ENCODE peak calls at places on chromosomes 1 and 21, in seven cellular contexts. T is Panc1, M is HCT116, F is SK-N-SH, V is GM23338, B is K562, K is GM12878. N is an unnamed sample.

GRCh38 chr1:105793541-105794146 is 1262.8 kb upstream of the PRMT6 start:
- DNase-seq in K (no peak), T (peak), B (peak), M (no peak), F (peak), V (peak), N (peak)

GRCh38 chr1:156310962-156311361 is 11.9 kb upstream of the VHLL start:
- DNase-seq in M (no peak), K (no peak), F (no peak), V (no peak), T (no peak), B (no peak), N (peak)

GRCh38 chr1:98985687-98986086 is 19.0 kb downstream of the PLPPR5 start:
- DNase-seq in M (no peak), F (no peak), B (no peak), V (no peak), K (no peak), T (no peak), N (no peak)

GRCh38 chr1:63883494-63884235 is 109.8 kb downstream of the ROR1 start:
- DNase-seq in K (no peak), V (no peak), M (no peak), T (no peak), F (no peak), B (no peak), N (no peak)

GRCh38 chr21:32414579-32415358 is 2.3 kb downstream of the EVA1C start:
- DNase-seq in K (no peak), F (peak), M (no peak), B (no peak), T (no peak), V (no peak), N (no peak)

GRCh38 chr21:15437873-15438272 is 291.9 kb upstream of the USP25 start:
- DNase-seq in B (no peak), K (peak), F (no peak), T (no peak), V (peak), M (no peak), N (peak)

GRCh38 chr1:196497824-196498223 is 110.4 kb downstream of the KCNT2 start:
- DNase-seq in M (no peak), F (no peak), B (no peak), T (no peak), V (no peak), K (no peak), N (no peak)

GRCh38 chr1:205480349-205481278 is 23.9 kb upstream of the CDK18 start:
- DNase-seq in V (no peak), K (peak), T (no peak), B (no peak), F (no peak), M (no peak), N (no peak)

GRCh38 chr1:30789388-30790255 is 32.0 kb upstream of the LAPTM5 start:
- DNase-seq in B (no peak), K (no peak), F (no peak), T (no peak), V (no peak), M (no peak), N (no peak)

GRCh38 chr1:240722788-240723187 is 110.8 kb upstream of the GREM2 start:
- DNase-seq in K (no peak), F (no peak), V (no peak), T (no peak), M (no peak), B (no peak), N (no peak)

GRCh38 chr1:116579253-116579875 is 8.5 kb upstream of the CD58 start:
- DNase-seq in T (no peak), B (no peak), K (no peak), F (no peak), V (no peak), M (no peak), N (no peak)

GRCh38 chr1:226711976-226712778 is 26.9 kb downstream of the ITPKB start:
- DNase-seq in T (no peak), F (no peak), M (no peak), B (no peak), K (no peak), V (no peak), N (no peak)

GRCh38 chr1:245153645-245154428 is 948 bp upstream of the KIF26B start:
- DNase-seq in M (no peak), V (peak), B (peak), K (no peak), F (peak), T (no peak), N (no peak)

GRCh38 chr1:170126691-170127090 is 19.1 kb upstream of the NTMT2 start:
- DNase-seq in K (peak), T (no peak), M (no peak), F (no peak), V (peak), B (no peak), N (no peak)

GRCh38 chr21:39924577-39925308 is 57.5 kb downstream of the PCP4 start:
- DNase-seq in K (no peak), F (no peak), V (peak), M (no peak), T (no peak), B (no peak), N (no peak)

GRCh38 chr1:214290399-214291037 is 9.6 kb downstream of the SMYD2 start:
- DNase-seq in K (no peak), T (no peak), F (no peak), B (no peak), V (no peak), M (no peak), N (no peak)

GRCh38 chr1:244049142-244049968 is 1.7 kb upstream of the ZBTB18 start:
- DNase-seq in M (no peak), K (no peak), B (peak), V (peak), T (no peak), F (peak), N (no peak)

GRCh38 chr1:150168960-150169565 is 19.3 kb downstream of the PLEKHO1 start:
- DNase-seq in K (no peak), V (peak), T (peak), B (peak), M (peak), F (peak), N (no peak)

GRCh38 chr1:245800901-245801605 is 646.3 kb downstream of the KIF26B start:
- DNase-seq in V (no peak), F (no peak), T (no peak), K (no peak), M (no peak), B (no peak), N (no peak)

DNA sequence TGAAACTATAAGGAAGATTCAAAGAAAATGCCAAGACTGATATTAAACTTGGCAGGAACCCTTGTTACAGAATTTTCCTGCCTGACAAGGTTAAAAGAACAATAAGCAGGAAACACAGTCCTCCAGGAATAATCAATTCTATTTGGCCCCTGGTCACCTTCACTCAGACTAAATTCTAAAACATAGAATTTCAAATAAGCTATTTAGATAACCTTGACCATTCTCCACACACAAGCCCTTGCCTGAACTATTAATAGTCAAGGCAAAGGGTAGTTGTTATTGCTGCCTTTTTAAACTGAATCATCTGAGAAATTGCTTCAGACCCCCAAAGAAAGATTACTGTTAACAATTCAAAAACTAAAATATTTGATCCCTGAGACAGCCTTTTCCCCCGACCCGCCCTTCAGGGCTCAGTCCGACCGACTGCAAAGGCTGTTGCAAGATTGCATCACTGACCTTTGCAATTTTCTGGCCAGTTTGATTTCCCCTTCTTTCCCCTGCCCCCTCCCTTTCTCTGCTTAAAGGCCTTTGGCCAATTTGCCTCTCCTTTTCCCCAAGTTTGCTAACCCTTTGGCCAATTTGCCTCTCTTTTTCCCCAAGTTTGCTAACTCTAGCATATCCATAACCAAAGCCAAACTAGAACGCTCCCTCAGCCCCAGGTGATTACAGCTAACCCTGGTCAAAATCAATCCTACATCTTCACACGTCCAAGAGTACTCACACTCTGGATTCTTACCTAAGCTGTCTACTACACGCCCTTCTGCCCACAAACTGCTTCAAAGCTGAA is 1.4 kb upstream of the G0S2 start:
- DNase-seq in K (no peak), B (no peak), V (no peak), T (no peak), F (no peak), M (no peak), N (no peak)
- TF ChIP-seq POLR2AphosphoS5 in K (no peak), B (no peak), V (no peak), T (no peak), F (no peak), M (no peak), N (no peak)

GRCh38 chr1:93528416-93528815 is 80.5 kb downstream of the FNBP1L start:
- DNase-seq in F (no peak), B (no peak), T (no peak), K (no peak), M (no peak), V (no peak), N (no peak)
- TF ChIP-seq REST in F (no peak), B (no peak), T (no peak), K (no peak), M (no peak), V (no peak), N (no peak)

DNA sequence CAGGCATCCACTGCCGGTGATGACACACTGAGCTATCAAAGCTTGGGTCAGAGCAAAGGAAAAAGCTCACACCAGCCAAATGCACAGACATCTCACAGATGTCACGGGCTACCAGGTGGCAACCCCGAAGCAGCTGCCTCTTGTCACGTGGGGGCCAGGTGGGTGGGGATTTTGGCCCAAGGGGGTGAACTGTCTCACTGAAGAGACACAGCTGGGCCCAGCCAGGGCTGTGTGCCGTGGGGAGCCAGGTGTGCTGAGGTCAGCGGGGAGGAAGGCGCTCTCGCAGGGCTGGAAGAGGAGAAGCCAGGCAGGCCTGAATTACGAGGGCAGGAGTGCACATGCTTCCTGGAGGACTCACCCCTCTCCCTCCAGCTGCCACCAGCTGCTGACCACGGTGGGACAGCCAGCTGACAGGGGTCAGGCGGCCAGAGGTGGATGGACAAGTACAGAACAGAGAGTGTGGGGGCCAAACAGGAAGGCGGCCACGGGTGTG is 32.4 kb downstream of the KCNN3 start:
- DNase-seq in M (no peak), K (no peak), B (no peak), V (no peak), T (no peak), F (no peak), N (no peak)
- TF ChIP-seq POLR2AphosphoS5 in M (no peak), K (no peak), B (no peak), V (no peak), T (no peak), F (no peak), N (no peak)

DNA sequence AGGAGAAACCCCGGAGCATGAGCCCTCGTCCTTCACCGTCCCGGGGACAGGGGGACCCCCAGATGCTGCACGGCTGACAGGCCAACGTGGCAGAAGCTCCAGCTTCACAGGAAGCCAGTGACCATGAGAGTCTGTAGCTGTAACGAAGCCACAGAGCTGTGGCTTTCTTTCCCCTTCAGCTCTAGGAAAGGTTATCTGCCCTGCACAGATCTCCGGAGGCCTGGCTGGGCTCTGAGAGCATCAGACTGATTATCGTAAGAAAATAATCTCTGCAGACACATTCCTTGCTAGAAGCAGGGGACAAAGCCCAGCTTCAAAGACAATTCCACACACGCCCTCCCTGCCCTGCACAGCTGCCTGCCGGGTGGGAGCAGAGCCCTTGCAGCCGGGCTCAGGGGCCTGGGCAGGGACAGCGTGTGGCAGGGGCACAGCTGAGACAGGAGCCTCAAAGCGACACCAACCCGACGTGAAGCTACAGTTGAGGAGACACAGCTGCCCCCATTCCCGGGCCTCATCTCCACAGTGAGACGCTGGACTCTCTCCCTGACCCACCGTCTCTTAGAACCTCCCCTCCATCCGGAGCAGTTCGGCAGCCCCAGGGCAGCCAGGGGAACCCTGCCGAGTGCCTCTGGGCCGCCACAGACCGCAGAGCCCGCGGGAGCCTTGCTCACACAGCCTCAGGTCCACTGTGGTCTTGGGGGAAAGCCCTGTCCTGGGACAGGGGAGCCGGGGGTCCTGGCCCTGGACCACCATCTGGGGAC is 30.6 kb downstream of the POFUT2 start:
- DNase-seq in F (peak), V (no peak), B (peak), T (no peak), K (no peak), M (no peak), N (no peak)
- TF ChIP-seq REST in F (no peak), V (no peak), B (no peak), T (no peak), K (no peak), M (no peak), N (no peak)

GRCh38 chr1:101295212-101295611 is 58.4 kb downstream of the S1PR1 start:
- DNase-seq in M (no peak), B (no peak), K (no peak), T (no peak), F (no peak), V (no peak), N (no peak)
- TF ChIP-seq POLR2AphosphoS5 in M (no peak), B (no peak), K (no peak), T (no peak), F (no peak), V (no peak), N (no peak)

DNA sequence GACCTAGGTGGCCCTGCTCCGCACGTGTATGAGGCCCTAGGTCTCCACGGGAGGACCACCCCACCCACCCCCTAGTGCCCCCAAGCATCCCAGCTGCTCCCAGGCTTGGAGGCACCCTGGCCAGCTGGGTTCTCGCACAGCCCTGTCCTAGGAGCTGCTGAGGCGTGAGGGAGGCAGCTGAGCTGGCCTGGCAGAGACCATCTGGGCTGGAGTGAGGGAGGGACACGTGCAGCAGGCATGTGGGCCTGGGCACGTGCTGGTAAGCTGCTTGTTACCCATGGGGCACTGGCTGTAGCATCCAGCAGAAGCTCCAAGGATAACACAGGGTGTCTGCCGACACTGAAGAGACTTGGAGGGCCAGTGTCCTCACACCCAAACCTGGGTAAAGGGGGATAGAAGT is 10.1 kb downstream of the SLC6A9 start:
- DNase-seq in M (no peak), T (no peak), V (no peak), B (no peak), F (no peak), K (no peak), N (no peak)
- TF ChIP-seq REST in M (no peak), T (no peak), V (no peak), B (no peak), F (no peak), K (no peak), N (no peak)

GRCh38 chr1:160884579-160884978 is 401 bp downstream of the ITLN1 start:
- DNase-seq in T (no peak), V (peak), M (peak), F (peak), B (no peak), K (no peak), N (no peak)
- TF ChIP-seq POLR2AphosphoS5 in T (no peak), V (no peak), M (no peak), F (no peak), B (no peak), K (no peak), N (no peak)

N was measured in HL-60.